ENCODE peak calls at places on chromosome 11, in eight cellular contexts. Q, N, W, T, P, L, I and B are unnamed samples.

GRCh38 chr11:107752508-107752907 is 40.7 kb upstream of the SLN start:
- DNase-seq in Q (no peak), N (no peak), W (no peak), T (no peak), P (no peak), L (no peak), I (no peak), B (no peak)

GRCh38 chr11:96203567-96204365 is 139.2 kb downstream of the MAML2 start:
- DNase-seq in Q (no peak), N (no peak), W (no peak), T (no peak), P (no peak), L (no peak), I (no peak), B (no peak)

GRCh38 chr11:86194998-86195397 is 49.6 kb upstream of the EED start:
- DNase-seq in Q (no peak), N (no peak), W (no peak), T (no peak), P (no peak), L (no peak), I (no peak), B (no peak)

GRCh38 chr11:72226701-72227100 is 2.1 kb downstream of the INPPL1 start:
- DNase-seq in Q (peak), N (peak), W (no peak), T (no peak), P (no peak), L (no peak), I (no peak), B (no peak)

GRCh38 chr11:92632510-92632909 is 336.9 kb upstream of the MTNR1B start:
- DNase-seq in Q (no peak), N (no peak), W (no peak), T (no peak), P (no peak), L (no peak), I (no peak), B (no peak)

GRCh38 chr11:109401532-109401931 is 20.5 kb upstream of the C11orf87 start:
- DNase-seq in Q (no peak), N (no peak), W (no peak), T (no peak), P (no peak), L (no peak), I (no peak), B (no peak)

GRCh38 chr11:91800208-91800914 is 424.3 kb upstream of the FAT3 start:
- DNase-seq in Q (no peak), N (no peak), W (no peak), T (no peak), P (no peak), L (no peak), I (no peak), B (no peak)

GRCh38 chr11:45643585-45643984 is 21.8 kb downstream of the CHST1 start:
- DNase-seq in Q (no peak), N (no peak), W (no peak), T (no peak), P (no peak), L (no peak), I (no peak), B (no peak)

GRCh38 chr11:65593518-65594414 is 1.8 kb downstream of the KCNK7 start:
- DNase-seq in Q (no peak), N (no peak), W (peak), T (peak), P (no peak), L (peak), I (peak), B (no peak)

GRCh38 chr11:126139541-126140091 is 71.8 kb downstream of the RPUSD4 start:
- DNase-seq in Q (no peak), N (no peak), W (no peak), T (no peak), P (no peak), L (no peak), I (peak), B (no peak)

GRCh38 chr11:110711448-110711775 is 825 bp downstream of the ARHGAP20 start:
- DNase-seq in Q (no peak), N (no peak), W (no peak), T (no peak), P (no peak), L (no peak), I (no peak), B (no peak)